ENCODE peak calls at places on chromosomes 16 and 17, in five cellular contexts. One of them, this sample, is unnamed.

GRCh38 chr17:10265100-10265810 is 66.8 kb upstream of the GAS7 start:
- DNase-seq in gastrocnemius medialis: no peak
- DNase-seq in tibial nerve: no peak
- DNase-seq in prostate gland: no peak
- DNase-seq in uterus: no peak
- DNase-seq in this sample: no peak

GRCh38 chr17:58004060-58004459 is 3.0 kb downstream of the SRSF1 start:
- DNase-seq in prostate gland: no peak
- DNase-seq in gastrocnemius medialis: no peak
- DNase-seq in tibial nerve: no peak
- DNase-seq in uterus: no peak
- DNase-seq in this sample: no peak

GRCh38 chr17:9926150-9926804 is 21.2 kb upstream of the RCVRN start:
- DNase-seq in tibial nerve: no peak
- DNase-seq in prostate gland: no peak
- DNase-seq in gastrocnemius medialis: no peak
- DNase-seq in uterus: no peak
- DNase-seq in this sample: no peak

GRCh38 chr16:62041401-62041800 is 5.2 kb upstream of the CDH8 start:
- DNase-seq in prostate gland: no peak
- DNase-seq in tibial nerve: no peak
- DNase-seq in uterus: no peak
- DNase-seq in gastrocnemius medialis: no peak
- DNase-seq in this sample: no peak

GRCh38 chr16:50093607-50094570 is 28.1 kb downstream of the HEATR3 start:
- DNase-seq in prostate gland: peak; percentile 11
- DNase-seq in uterus: peak; percentile 66
- DNase-seq in tibial nerve: peak; percentile 73
- DNase-seq in gastrocnemius medialis: peak; percentile 22
- DNase-seq in this sample: peak; percentile 20

GRCh38 chr16:12767897-12768296 is 35.8 kb downstream of the CPPED1 start:
- DNase-seq in prostate gland: no peak
- DNase-seq in gastrocnemius medialis: no peak
- DNase-seq in tibial nerve: no peak
- DNase-seq in uterus: no peak
- DNase-seq in this sample: no peak

GRCh38 chr17:43723697-43724359 is 34.8 kb downstream of the SOST start:
- DNase-seq in prostate gland: no peak
- DNase-seq in gastrocnemius medialis: peak; percentile 41
- DNase-seq in uterus: no peak
- DNase-seq in tibial nerve: no peak
- DNase-seq in this sample: no peak

GRCh38 chr16:5024632-5025031 is 9.1 kb downstream of the NAGPA start:
- DNase-seq in gastrocnemius medialis: peak; percentile 12
- DNase-seq in prostate gland: peak; percentile 16
- DNase-seq in tibial nerve: no peak
- DNase-seq in uterus: no peak
- DNase-seq in this sample: no peak

GRCh38 chr16:8878523-8878911 is 3.6 kb upstream of the LITAFD start:
- DNase-seq in tibial nerve: peak; percentile 40
- DNase-seq in gastrocnemius medialis: no peak
- DNase-seq in prostate gland: no peak
- DNase-seq in uterus: no peak
- DNase-seq in this sample: no peak

GRCh38 chr16:5575846-5576245 is 478.3 kb upstream of the EEF2KMT start:
- DNase-seq in uterus: no peak
- DNase-seq in prostate gland: no peak
- DNase-seq in tibial nerve: no peak
- DNase-seq in gastrocnemius medialis: no peak
- DNase-seq in this sample: no peak

GRCh38 chr17:77875881-77876509 is 82.5 kb upstream of the TNRC6C start:
- DNase-seq in gastrocnemius medialis: no peak
- DNase-seq in prostate gland: no peak
- DNase-seq in tibial nerve: no peak
- DNase-seq in uterus: no peak
- DNase-seq in this sample: no peak

GRCh38 chr16:84851192-84852127 is 31.7 kb downstream of the CRISPLD2 start:
- DNase-seq in tibial nerve: no peak
- DNase-seq in gastrocnemius medialis: no peak
- DNase-seq in uterus: no peak
- DNase-seq in prostate gland: no peak
- DNase-seq in this sample: no peak

GRCh38 chr17:21268596-21269188 is 15.5 kb upstream of the NATD1 start:
- DNase-seq in gastrocnemius medialis: no peak
- DNase-seq in prostate gland: no peak
- DNase-seq in tibial nerve: no peak
- DNase-seq in uterus: no peak
- DNase-seq in this sample: no peak

GRCh38 chr17:80668375-80669149 is 123.9 kb downstream of the RPTOR start:
- DNase-seq in prostate gland: no peak
- DNase-seq in tibial nerve: no peak
- DNase-seq in uterus: no peak
- DNase-seq in gastrocnemius medialis: no peak
- DNase-seq in this sample: no peak

GRCh38 chr17:37562016-37562745 is 47.0 kb downstream of the SYNRG start:
- DNase-seq in gastrocnemius medialis: no peak
- DNase-seq in uterus: no peak
- DNase-seq in tibial nerve: no peak
- DNase-seq in prostate gland: no peak
- DNase-seq in this sample: no peak

GRCh38 chr17:71441098-71441497 is 679.7 kb upstream of the SOX9 start:
- DNase-seq in gastrocnemius medialis: no peak
- DNase-seq in tibial nerve: no peak
- DNase-seq in prostate gland: peak; percentile 8
- DNase-seq in uterus: no peak
- DNase-seq in this sample: no peak

GRCh38 chr16:57264381-57264780 is 19.3 kb downstream of the ARL2BP start:
- DNase-seq in uterus: no peak
- DNase-seq in prostate gland: no peak
- DNase-seq in gastrocnemius medialis: no peak
- DNase-seq in tibial nerve: no peak
- DNase-seq in this sample: no peak

GRCh38 chr16:1493746-1494094 is 560 bp downstream of the TELO2 start:
- DNase-seq in gastrocnemius medialis: no peak
- DNase-seq in prostate gland: no peak
- DNase-seq in uterus: no peak
- DNase-seq in tibial nerve: no peak
- DNase-seq in this sample: no peak

GRCh38 chr16:11410382-11411058 is 65.3 kb downstream of the RMI2 start:
- DNase-seq in tibial nerve: peak; percentile 26
- DNase-seq in prostate gland: no peak
- DNase-seq in uterus: no peak
- DNase-seq in gastrocnemius medialis: no peak
- DNase-seq in this sample: no peak

GRCh38 chr16:22346463-22346862 is 28.0 kb downstream of the CDR2 start:
- DNase-seq in tibial nerve: no peak
- DNase-seq in uterus: no peak
- DNase-seq in prostate gland: no peak
- DNase-seq in gastrocnemius medialis: no peak
- DNase-seq in this sample: no peak

GRCh38 chr17:57332501-57332900 is 76.2 kb downstream of the MSI2 start:
- DNase-seq in tibial nerve: no peak
- DNase-seq in gastrocnemius medialis: no peak
- DNase-seq in uterus: no peak
- DNase-seq in prostate gland: no peak
- DNase-seq in this sample: no peak

GRCh38 chr16:79712273-79712672 is 111.7 kb upstream of the MAF start:
- DNase-seq in uterus: no peak
- DNase-seq in gastrocnemius medialis: no peak
- DNase-seq in tibial nerve: no peak
- DNase-seq in prostate gland: peak; percentile 47
- DNase-seq in this sample: no peak

GRCh38 chr17:74601944-74602572 is 10.0 kb upstream of the CD300LD start:
- DNase-seq in tibial nerve: peak; percentile 41
- DNase-seq in uterus: no peak
- DNase-seq in gastrocnemius medialis: no peak
- DNase-seq in prostate gland: no peak
- DNase-seq in this sample: no peak

GRCh38 chr17:73750975-73751374 is 106.7 kb upstream of the SDK2 start:
- DNase-seq in uterus: no peak
- DNase-seq in prostate gland: no peak
- DNase-seq in gastrocnemius medialis: no peak
- DNase-seq in tibial nerve: no peak
- DNase-seq in this sample: no peak

GRCh38 chr17:81322271-81323082 is 27.4 kb upstream of the SLC38A10 start:
- DNase-seq in uterus: no peak
- DNase-seq in gastrocnemius medialis: no peak
- DNase-seq in tibial nerve: no peak
- DNase-seq in prostate gland: no peak
- DNase-seq in this sample: no peak

GRCh38 chr17:21165922-21166598 is 39.3 kb downstream of the DHRS7B start:
- DNase-seq in gastrocnemius medialis: peak; percentile 69
- DNase-seq in tibial nerve: no peak
- DNase-seq in prostate gland: no peak
- DNase-seq in uterus: peak; percentile 41
- DNase-seq in this sample: no peak

GRCh38 chr17:19762515-19762961 is 14.4 kb upstream of the ALDH3A1 start:
- DNase-seq in gastrocnemius medialis: no peak
- DNase-seq in prostate gland: peak; percentile 38
- DNase-seq in uterus: peak; percentile 80
- DNase-seq in tibial nerve: peak; percentile 55
- DNase-seq in this sample: no peak

DNA sequence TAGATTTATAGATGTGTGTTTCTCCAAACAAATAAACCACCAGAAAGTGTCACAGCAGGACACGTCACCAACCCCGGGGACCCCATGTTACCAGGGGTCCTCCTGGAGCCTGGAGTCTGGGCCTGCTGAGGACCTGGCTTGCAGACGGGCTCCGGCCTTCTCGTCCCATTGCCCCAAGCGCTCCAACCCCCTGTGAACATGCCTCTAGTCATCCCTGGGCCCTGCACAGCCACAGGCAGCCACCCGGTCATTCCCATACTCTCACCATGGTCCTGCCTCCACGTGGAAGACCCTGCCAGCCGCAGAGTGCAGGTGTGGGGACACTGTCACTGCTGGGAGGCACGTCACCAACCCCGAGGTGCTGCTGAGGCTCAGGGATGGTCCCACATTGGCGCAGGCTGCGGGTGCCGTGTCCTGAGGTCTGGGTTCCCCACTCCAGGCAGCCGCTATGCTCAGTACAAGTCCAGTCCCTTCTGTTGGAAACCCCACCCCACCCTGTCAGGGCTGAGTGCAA is 4.5 kb downstream of the SECTM1 start:
- DNase-seq in tibial nerve: no peak
- DNase-seq in prostate gland: no peak
- DNase-seq in uterus: no peak
- DNase-seq in gastrocnemius medialis: no peak
- DNase-seq in this sample: no peak
- H3K27me3 ChIP-seq in tibial nerve: peaks cover 63% of the 10 kb centered on the region
- H3K27me3 ChIP-seq in prostate gland: no peaks in the 10 kb centered on the region
- H3K27me3 ChIP-seq in uterus: no peaks in the 10 kb centered on the region
- H3K27me3 ChIP-seq in gastrocnemius medialis: peaks cover 44% of the 10 kb centered on the region
- H3K27me3 ChIP-seq in this sample: no peaks in the 10 kb centered on the region

GRCh38 chr17:76123127-76123499 is 17.9 kb downstream of the FOXJ1 start:
- DNase-seq in uterus: no peak
- DNase-seq in gastrocnemius medialis: no peak
- DNase-seq in tibial nerve: no peak
- DNase-seq in prostate gland: no peak
- DNase-seq in this sample: no peak

GRCh38 chr17:76123749-76124581 is 17.1 kb downstream of the FOXJ1 start:
- DNase-seq in tibial nerve: no peak
- DNase-seq in gastrocnemius medialis: no peak
- DNase-seq in uterus: no peak
- DNase-seq in prostate gland: no peak
- DNase-seq in this sample: no peak

GRCh38 chr17:76124582-76125390 is 16.3 kb downstream of the FOXJ1 start:
- DNase-seq in gastrocnemius medialis: no peak
- DNase-seq in uterus: no peak
- DNase-seq in prostate gland: no peak
- DNase-seq in tibial nerve: no peak
- DNase-seq in this sample: no peak

GRCh38 chr17:76125391-76125675 is 15.7 kb downstream of the FOXJ1 start:
- DNase-seq in tibial nerve: no peak
- DNase-seq in prostate gland: no peak
- DNase-seq in gastrocnemius medialis: no peak
- DNase-seq in uterus: no peak
- DNase-seq in this sample: no peak

GRCh38 chr17:76125922-76126321 is 15.1 kb downstream of the FOXJ1 start:
- DNase-seq in prostate gland: no peak
- DNase-seq in gastrocnemius medialis: no peak
- DNase-seq in tibial nerve: no peak
- DNase-seq in uterus: no peak
- DNase-seq in this sample: no peak
- TF ChIP-seq CTCF in prostate gland: no peak
- TF ChIP-seq CTCF in gastrocnemius medialis: no peak
- TF ChIP-seq CTCF in tibial nerve: no peak
- TF ChIP-seq CTCF in uterus: no peak
- TF ChIP-seq CTCF in this sample: no peak

DNA sequence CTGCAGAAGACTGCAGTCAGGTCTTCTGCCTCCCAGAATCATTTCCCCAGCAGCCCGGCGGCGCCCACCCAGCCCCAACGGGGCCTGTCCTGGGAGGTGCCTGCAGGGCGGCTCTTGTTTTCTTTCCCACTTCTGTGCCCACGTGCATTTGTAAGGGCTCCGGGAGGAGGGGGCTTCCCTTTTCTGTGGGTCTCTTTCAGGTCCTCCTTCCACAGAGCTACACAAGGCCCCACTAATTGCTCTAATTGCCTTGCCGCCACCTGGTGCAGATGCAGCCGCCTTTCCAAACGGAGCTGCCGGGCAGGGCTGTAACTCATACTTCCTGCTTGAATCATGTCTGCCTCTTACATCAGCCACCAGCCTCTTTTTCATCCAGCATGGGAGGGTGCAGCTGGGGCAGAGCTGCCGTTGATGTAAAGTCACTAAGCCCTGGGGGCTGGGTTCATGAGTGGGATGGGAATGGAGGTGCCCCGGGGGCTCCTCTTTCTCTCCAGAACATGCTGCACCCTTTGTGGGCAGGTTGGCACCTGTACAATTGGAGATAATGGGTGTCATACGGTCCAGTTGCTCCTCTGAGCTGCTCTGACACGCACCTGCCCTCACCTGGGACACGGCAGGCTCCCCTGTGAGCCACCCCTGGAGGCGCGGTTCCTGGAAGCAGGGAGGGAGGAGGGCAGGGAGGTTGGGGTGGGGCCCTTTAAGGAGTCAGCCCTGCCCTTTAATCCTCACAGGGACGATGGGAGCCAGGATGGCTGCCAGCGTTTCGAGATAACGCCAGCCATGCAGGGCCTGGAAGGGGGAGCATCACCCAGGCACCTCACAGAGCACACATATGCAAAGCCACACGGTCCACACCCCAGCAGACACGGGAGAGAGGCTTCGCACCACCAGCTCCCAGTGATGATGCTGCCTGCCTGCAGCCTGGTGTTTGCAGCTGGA is 41.1 kb upstream of the KLHDC4 start:
- DNase-seq in uterus: no peak
- DNase-seq in gastrocnemius medialis: no peak
- DNase-seq in tibial nerve: no peak
- DNase-seq in prostate gland: peak; percentile 24
- DNase-seq in this sample: peak; percentile 28
- TF ChIP-seq POLR2A in uterus: no peak
- TF ChIP-seq POLR2A in gastrocnemius medialis: no peak
- TF ChIP-seq POLR2A in tibial nerve: no peak
- TF ChIP-seq POLR2A in prostate gland: no peak
- TF ChIP-seq POLR2A in this sample: peak; percentile 17

DNA sequence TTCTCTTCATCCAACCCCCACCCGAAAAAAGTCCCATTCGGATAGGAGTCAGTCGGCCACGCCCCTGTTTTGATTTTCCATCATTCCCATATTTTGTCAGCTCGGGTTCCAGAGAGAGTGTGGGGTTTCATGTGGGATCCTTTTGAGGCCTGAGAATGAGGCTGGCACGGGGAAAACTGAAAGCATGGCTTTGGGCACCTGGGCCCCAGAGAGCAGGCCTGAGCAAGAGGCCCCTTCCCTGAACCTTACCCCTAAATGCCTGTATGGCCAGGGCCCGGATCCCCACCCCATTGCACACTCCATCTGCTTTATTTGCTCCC is 4.6 kb upstream of the HOXB4 start:
- DNase-seq in gastrocnemius medialis: no peak
- DNase-seq in prostate gland: no peak
- DNase-seq in tibial nerve: no peak
- DNase-seq in uterus: no peak
- DNase-seq in this sample: no peak
- H3K27me3 ChIP-seq in gastrocnemius medialis: peaks cover 59% of the 10 kb centered on the region
- H3K27me3 ChIP-seq in prostate gland: peaks cover 46% of the 10 kb centered on the region
- H3K27me3 ChIP-seq in tibial nerve: peaks cover 98% of the 10 kb centered on the region
- H3K27me3 ChIP-seq in uterus: no peaks in the 10 kb centered on the region
- H3K27me3 ChIP-seq in this sample: no peaks in the 10 kb centered on the region